ENCODE peak calls at places on chromosomes 12 and 14, in eight cellular contexts. U, R, E, A, B, D, X and N are unnamed samples.

GRCh38 chr12:2395352-2395977 is 342.7 kb downstream of the CACNA1C start:
- DNase-seq in U (peak; percentile 84), R (peak; percentile 71), E (peak; percentile 49), A (no peak), B (peak; percentile 55), D (peak; percentile 36), X (peak; percentile 15), N (no peak)

GRCh38 chr14:36940476-36940875 is 231.9 kb downstream of the SLC25A21 start:
- DNase-seq in U (no peak), R (no peak), E (no peak), A (no peak), B (no peak), D (no peak), X (no peak), N (no peak)

GRCh38 chr12:102962532-102962931 is 5.1 kb downstream of the ASCL1 start:
- DNase-seq in U (no peak), R (no peak), E (no peak), A (no peak), B (no peak), D (no peak), X (no peak), N (no peak)

GRCh38 chr14:83463500-83464098 is 1929.9 kb upstream of the SEL1L start:
- DNase-seq in U (peak; percentile 80), R (peak; percentile 54), E (peak; percentile 70), A (no peak), B (peak; percentile 75), D (peak; percentile 29), X (peak; percentile 49), N (no peak)

GRCh38 chr12:124422570-124423523 is 128.0 kb downstream of the RFLNA start:
- DNase-seq in U (no peak), R (no peak), E (no peak), A (no peak), B (peak; percentile 98), D (peak; percentile 92), X (peak; percentile 90), N (peak; percentile 68)

GRCh38 chr14:102086346-102086971 is 385 bp downstream of the HSP90AA1 start:
- DNase-seq in U (peak; percentile 62), R (no peak), E (peak; percentile 18), A (peak; percentile 68), B (peak; percentile 65), D (peak; percentile 55), X (peak; percentile 16), N (no peak)

GRCh38 chr12:124904306-124905098 is 9.9 kb downstream of the UBC start:
- DNase-seq in U (no peak), R (peak; percentile 42), E (peak; percentile 28), A (no peak), B (peak; percentile 92), D (peak; percentile 80), X (peak; percentile 88), N (peak; percentile 78)

GRCh38 chr14:32711103-32711680 is 227.5 kb upstream of the NPAS3 start:
- DNase-seq in U (peak; percentile 78), R (peak; percentile 49), E (peak; percentile 12), A (no peak), B (peak; percentile 67), D (no peak), X (peak; percentile 61), N (no peak)

GRCh38 chr12:47033081-47033480 is 46.3 kb upstream of the PCED1B start:
- DNase-seq in U (peak; percentile 27), R (no peak), E (no peak), A (no peak), B (peak; percentile 69), D (no peak), X (peak; percentile 11), N (no peak)

GRCh38 chr12:51269174-51270066 is 795 bp downstream of the SMAGP start:
- DNase-seq in U (peak; percentile 92), R (peak; percentile 20), E (peak; percentile 23), A (peak; percentile 40), B (peak; percentile 61), D (peak; percentile 69), X (peak; percentile 9), N (no peak)

GRCh38 chr14:90556666-90557450 is 160.0 kb downstream of the CALM1 start:
- DNase-seq in U (no peak), R (no peak), E (no peak), A (no peak), B (no peak), D (no peak), X (no peak), N (no peak)

GRCh38 chr12:92080390-92081285 is 65.0 kb downstream of the BTG1 start:
- DNase-seq in U (no peak), R (no peak), E (no peak), A (no peak), B (peak; percentile 61), D (no peak), X (no peak), N (no peak)

GRCh38 chr14:74919421-74920165 is 3.5 kb downstream of the RPS6KL1 start:
- DNase-seq in U (no peak), R (no peak), E (no peak), A (no peak), B (no peak), D (no peak), X (no peak), N (no peak)

GRCh38 chr14:57714487-57714899 is 151.4 kb downstream of the SLC35F4 start:
- DNase-seq in U (peak; percentile 80), R (no peak), E (no peak), A (no peak), B (no peak), D (no peak), X (no peak), N (no peak)

GRCh38 chr14:102560436-102561261 is 31.8 kb upstream of the RCOR1 start:
- DNase-seq in U (no peak), R (no peak), E (peak; percentile 41), A (no peak), B (no peak), D (no peak), X (no peak), N (no peak)

GRCh38 chr12:45893240-45893639 is 97.1 kb downstream of the SCAF11 start:
- DNase-seq in U (peak; percentile 79), R (peak; percentile 18), E (no peak), A (no peak), B (peak; percentile 27), D (no peak), X (no peak), N (no peak)

DNA sequence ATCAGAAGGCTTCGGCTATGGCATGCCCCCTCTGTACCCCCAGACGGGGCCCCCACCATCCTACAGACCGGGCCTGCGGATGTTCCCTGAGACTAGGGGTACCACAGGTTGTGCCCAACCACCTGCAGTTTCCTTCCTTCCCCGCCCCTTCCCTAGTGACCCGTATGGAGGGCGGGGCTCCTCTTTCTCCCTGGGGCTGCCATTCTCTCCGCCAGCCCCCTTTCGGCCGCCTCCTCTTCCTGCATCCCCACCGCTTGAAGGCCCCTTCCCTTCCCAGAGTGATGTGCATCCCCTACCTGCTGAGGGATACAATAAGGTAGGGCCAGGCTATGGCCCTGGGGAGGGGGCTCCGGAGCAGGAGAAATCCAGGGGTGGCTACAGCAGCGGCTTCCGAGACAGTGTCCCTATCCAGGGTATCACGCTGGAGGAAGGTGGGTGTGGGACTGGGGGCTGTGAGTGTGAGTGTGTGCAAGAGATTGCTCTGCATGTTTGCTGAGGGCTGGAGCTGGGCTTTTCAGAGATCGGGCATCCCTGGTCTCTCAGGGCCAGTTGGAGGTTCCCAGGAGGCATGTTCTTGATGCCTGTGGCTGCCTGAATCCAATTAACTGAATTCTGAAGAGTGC is 8.6 kb downstream of the NFATC4 start:
- DNase-seq in U (peak; percentile 97), R (no peak), E (no peak), A (no peak), B (no peak), D (no peak), X (no peak), N (no peak)
- TF ChIP-seq CTCF in U (peak; percentile 53), R (no peak), E (no peak), A (no peak), B (no peak), D (no peak), X (no peak), N (no peak)

GRCh38 chr12:32755654-32756475 is at the start of gene YARS2:
- DNase-seq in U (peak; percentile 99), R (peak; percentile 83), E (peak; percentile 98), A (peak; percentile 76), B (peak; percentile 99), D (peak; percentile 97), X (peak; percentile 90), N (peak; percentile 76)

GRCh38 chr12:32755051-32755653 is 545 bp downstream of the YARS2 start:
- DNase-seq in U (peak; percentile 91), R (peak; percentile 73), E (peak; percentile 83), A (peak; percentile 88), B (peak; percentile 73), D (peak; percentile 72), X (peak; percentile 41), N (peak; percentile 27)

GRCh38 chr12:32757159-32757556 is 1.5 kb upstream of the YARS2 start:
- DNase-seq in U (no peak), R (no peak), E (no peak), A (no peak), B (no peak), D (no peak), X (no peak), N (no peak)

GRCh38 chr12:32754101-32754500 is 1.6 kb downstream of the YARS2 start:
- DNase-seq in U (peak; percentile 8), R (no peak), E (peak; percentile 28), A (no peak), B (peak; percentile 12), D (no peak), X (no peak), N (no peak)

GRCh38 chr12:32756476-32757158 is 920 bp upstream of the YARS2 start:
- DNase-seq in U (peak; percentile 26), R (peak; percentile 13), E (no peak), A (no peak), B (no peak), D (no peak), X (no peak), N (no peak)
- TF ChIP-seq CTCF in U (no peak), R (no peak), E (no peak), A (no peak), B (no peak), D (no peak), X (no peak), N (no peak)

GRCh38 chr12:52975820-52976573 is 27.1 kb downstream of the KRT18 start:
- DNase-seq in U (peak; percentile 74), R (no peak), E (no peak), A (no peak), B (peak; percentile 49), D (peak; percentile 66), X (no peak), N (no peak)
- TF ChIP-seq CTCF in U (peak; percentile 60), R (no peak), E (no peak), A (no peak), B (peak; percentile 16), D (peak; percentile 31), X (no peak), N (no peak)

GRCh38 chr14:95146079-95146771 is 11.1 kb downstream of the DICER1 start:
- DNase-seq in U (no peak), R (no peak), E (peak; percentile 42), A (no peak), B (no peak), D (no peak), X (no peak), N (no peak)

GRCh38 chr14:95147597-95147996 is 9.7 kb downstream of the DICER1 start:
- DNase-seq in U (no peak), R (no peak), E (no peak), A (no peak), B (no peak), D (no peak), X (no peak), N (no peak)

GRCh38 chr14:95142208-95142607 is 15.1 kb downstream of the DICER1 start:
- DNase-seq in U (no peak), R (no peak), E (no peak), A (no peak), B (no peak), D (no peak), X (no peak), N (no peak)

GRCh38 chr14:95143813-95144620 is 13.3 kb downstream of the DICER1 start:
- DNase-seq in U (no peak), R (no peak), E (no peak), A (no peak), B (peak; percentile 30), D (no peak), X (no peak), N (no peak)

GRCh38 chr14:95144849-95145248 is 12.5 kb downstream of the DICER1 start:
- DNase-seq in U (no peak), R (no peak), E (no peak), A (no peak), B (no peak), D (no peak), X (no peak), N (no peak)
- TF ChIP-seq CTCF in U (no peak), R (no peak), E (no peak), A (no peak), B (no peak), D (no peak), X (no peak), N (no peak)